ENCODE peak calls at places on chromosomes 12 and 14, in seven cellular contexts. One of them, this sample, is unnamed.

GRCh38 chr12:10363922-10364838 is 25.7 kb downstream of the KLRK1 start:
- DNase-seq in pancreas: no peak
- DNase-seq in adrenal gland: peak; percentile 49
- DNase-seq in tibial artery: peak; percentile 42
- DNase-seq in Peyer's patch: peak; percentile 68
- DNase-seq in MM.1S: peak; percentile 51
- DNase-seq in thyroid gland: peak; percentile 51
- DNase-seq in this sample: peak; percentile 38

GRCh38 chr14:30985796-30986195 is 39.7 kb upstream of the AP4S1 start:
- DNase-seq in pancreas: no peak
- DNase-seq in adrenal gland: no peak
- DNase-seq in tibial artery: no peak
- DNase-seq in Peyer's patch: no peak
- DNase-seq in MM.1S: no peak
- DNase-seq in thyroid gland: no peak
- DNase-seq in this sample: no peak

GRCh38 chr14:104331871-104332605 is 193.7 kb downstream of the KIF26A start:
- DNase-seq in pancreas: no peak
- DNase-seq in adrenal gland: no peak
- DNase-seq in tibial artery: no peak
- DNase-seq in Peyer's patch: peak; percentile 34
- DNase-seq in MM.1S: no peak
- DNase-seq in thyroid gland: no peak
- DNase-seq in this sample: no peak

GRCh38 chr12:106226884-106227640 is 20.8 kb downstream of the CKAP4 start:
- DNase-seq in pancreas: no peak
- DNase-seq in adrenal gland: no peak
- DNase-seq in tibial artery: no peak
- DNase-seq in Peyer's patch: no peak
- DNase-seq in MM.1S: peak; percentile 70
- DNase-seq in thyroid gland: no peak
- DNase-seq in this sample: peak; percentile 28

GRCh38 chr14:94574336-94574735 is 6.9 kb upstream of the SERPINA5 start:
- DNase-seq in pancreas: peak; percentile 4
- DNase-seq in adrenal gland: no peak
- DNase-seq in tibial artery: no peak
- DNase-seq in Peyer's patch: no peak
- DNase-seq in MM.1S: no peak
- DNase-seq in thyroid gland: no peak
- DNase-seq in this sample: no peak

GRCh38 chr14:88948199-88948598 is 123.7 kb downstream of the TTC8 start:
- DNase-seq in pancreas: no peak
- DNase-seq in adrenal gland: no peak
- DNase-seq in tibial artery: no peak
- DNase-seq in Peyer's patch: no peak
- DNase-seq in MM.1S: no peak
- DNase-seq in thyroid gland: no peak
- DNase-seq in this sample: no peak

GRCh38 chr12:27179399-27180214 is 64.5 kb upstream of the STK38L start:
- DNase-seq in pancreas: peak; percentile 11
- DNase-seq in adrenal gland: no peak
- DNase-seq in tibial artery: no peak
- DNase-seq in Peyer's patch: no peak
- DNase-seq in MM.1S: peak; percentile 97
- DNase-seq in thyroid gland: no peak
- DNase-seq in this sample: no peak

GRCh38 chr12:26555139-26555538 is 277.9 kb downstream of the ITPR2 start:
- DNase-seq in pancreas: no peak
- DNase-seq in adrenal gland: no peak
- DNase-seq in tibial artery: no peak
- DNase-seq in Peyer's patch: no peak
- DNase-seq in MM.1S: no peak
- DNase-seq in thyroid gland: no peak
- DNase-seq in this sample: no peak

GRCh38 chr14:93332032-93332852 is 594 bp downstream of the BTBD7 start:
- DNase-seq in pancreas: peak; percentile 60
- DNase-seq in adrenal gland: peak; percentile 41
- DNase-seq in tibial artery: peak; percentile 33
- DNase-seq in Peyer's patch: peak; percentile 74
- DNase-seq in MM.1S: peak; percentile 46
- DNase-seq in thyroid gland: peak; percentile 77
- DNase-seq in this sample: peak; percentile 17

GRCh38 chr14:102187044-102187443 is 47.3 kb downstream of the WDR20 start:
- DNase-seq in pancreas: no peak
- DNase-seq in adrenal gland: peak; percentile 73
- DNase-seq in tibial artery: no peak
- DNase-seq in Peyer's patch: no peak
- DNase-seq in MM.1S: no peak
- DNase-seq in thyroid gland: peak; percentile 36
- DNase-seq in this sample: no peak

GRCh38 chr14:100851586-100851916 is 25.6 kb downstream of the MEG3 start:
- DNase-seq in pancreas: no peak
- DNase-seq in adrenal gland: no peak
- DNase-seq in tibial artery: no peak
- DNase-seq in Peyer's patch: no peak
- DNase-seq in MM.1S: no peak
- DNase-seq in thyroid gland: no peak
- DNase-seq in this sample: no peak

GRCh38 chr14:64645220-64645891 is 58.9 kb upstream of the PLEKHG3 start:
- DNase-seq in pancreas: no peak
- DNase-seq in adrenal gland: no peak
- DNase-seq in tibial artery: no peak
- DNase-seq in Peyer's patch: no peak
- DNase-seq in MM.1S: no peak
- DNase-seq in thyroid gland: no peak
- DNase-seq in this sample: no peak

GRCh38 chr12:102356690-102357089 is 123.7 kb downstream of the IGF1 start:
- DNase-seq in pancreas: no peak
- DNase-seq in adrenal gland: no peak
- DNase-seq in tibial artery: no peak
- DNase-seq in Peyer's patch: no peak
- DNase-seq in MM.1S: no peak
- DNase-seq in thyroid gland: peak; percentile 59
- DNase-seq in this sample: no peak

GRCh38 chr12:57518920-57519757 is 1.2 kb downstream of the DDIT3 start:
- DNase-seq in pancreas: peak; percentile 52
- DNase-seq in adrenal gland: peak; percentile 68
- DNase-seq in tibial artery: peak; percentile 55
- DNase-seq in Peyer's patch: peak; percentile 56
- DNase-seq in MM.1S: peak; percentile 9
- DNase-seq in thyroid gland: peak; percentile 18
- DNase-seq in this sample: no peak

GRCh38 chr14:60313093-60313492 is 64.1 kb downstream of the PPM1A start:
- DNase-seq in pancreas: no peak
- DNase-seq in adrenal gland: no peak
- DNase-seq in tibial artery: no peak
- DNase-seq in Peyer's patch: no peak
- DNase-seq in MM.1S: no peak
- DNase-seq in thyroid gland: no peak
- DNase-seq in this sample: no peak

GRCh38 chr14:60317609-60318008 is 68.6 kb downstream of the PPM1A start:
- DNase-seq in pancreas: no peak
- DNase-seq in adrenal gland: no peak
- DNase-seq in tibial artery: no peak
- DNase-seq in Peyer's patch: no peak
- DNase-seq in MM.1S: no peak
- DNase-seq in thyroid gland: no peak
- DNase-seq in this sample: no peak

GRCh38 chr14:60311417-60311816 is 62.4 kb downstream of the PPM1A start:
- DNase-seq in pancreas: no peak
- DNase-seq in adrenal gland: no peak
- DNase-seq in tibial artery: no peak
- DNase-seq in Peyer's patch: no peak
- DNase-seq in MM.1S: no peak
- DNase-seq in thyroid gland: no peak
- DNase-seq in this sample: no peak

GRCh38 chr14:60315181-60315580 is 66.2 kb downstream of the PPM1A start:
- DNase-seq in pancreas: no peak
- DNase-seq in adrenal gland: no peak
- DNase-seq in tibial artery: no peak
- DNase-seq in Peyer's patch: no peak
- DNase-seq in MM.1S: no peak
- DNase-seq in thyroid gland: no peak
- DNase-seq in this sample: no peak

GRCh38 chr14:60315591-60315990 is 66.6 kb downstream of the PPM1A start:
- DNase-seq in pancreas: no peak
- DNase-seq in adrenal gland: no peak
- DNase-seq in tibial artery: no peak
- DNase-seq in Peyer's patch: no peak
- DNase-seq in MM.1S: no peak
- DNase-seq in thyroid gland: no peak
- DNase-seq in this sample: no peak
- H3K36me3 ChIP-seq in pancreas: no peaks in the 10 kb centered on the region
- H3K36me3 ChIP-seq in adrenal gland: no peaks in the 10 kb centered on the region
- H3K36me3 ChIP-seq in tibial artery: no peaks in the 10 kb centered on the region
- H3K36me3 ChIP-seq in Peyer's patch: no peaks in the 10 kb centered on the region
- H3K36me3 ChIP-seq in MM.1S: no peaks in the 10 kb centered on the region
- H3K36me3 ChIP-seq in thyroid gland: no peaks in the 10 kb centered on the region
- H3K36me3 ChIP-seq in this sample: no peaks in the 10 kb centered on the region

GRCh38 chr12:95551913-95552516 is 739 bp upstream of the USP44 start:
- DNase-seq in pancreas: no peak
- DNase-seq in adrenal gland: no peak
- DNase-seq in tibial artery: no peak
- DNase-seq in Peyer's patch: no peak
- DNase-seq in MM.1S: no peak
- DNase-seq in thyroid gland: no peak
- DNase-seq in this sample: no peak
- H3K4me3 ChIP-seq in pancreas: no peak overlapping the region
- H3K4me3 ChIP-seq in adrenal gland: no peak overlapping the region
- H3K4me3 ChIP-seq in tibial artery: no peak overlapping the region
- H3K4me3 ChIP-seq in Peyer's patch: no peak overlapping the region
- H3K4me3 ChIP-seq in MM.1S: no peak overlapping the region
- H3K4me3 ChIP-seq in thyroid gland: no peak overlapping the region
- H3K4me3 ChIP-seq in this sample: peak overlapping the region; percentile 28

GRCh38 chr12:51910168-51910567 is 2.9 kb downstream of the ACVRL1 start:
- DNase-seq in pancreas: no peak
- DNase-seq in adrenal gland: no peak
- DNase-seq in tibial artery: no peak
- DNase-seq in Peyer's patch: peak; percentile 32
- DNase-seq in MM.1S: no peak
- DNase-seq in thyroid gland: no peak
- DNase-seq in this sample: no peak
- H3K27ac ChIP-seq in pancreas: no peak overlapping the region
- H3K27ac ChIP-seq in adrenal gland: peak overlapping the region; percentile 42
- H3K27ac ChIP-seq in tibial artery: no peak overlapping the region
- H3K27ac ChIP-seq in Peyer's patch: peak overlapping the region; percentile 19
- H3K27ac ChIP-seq in MM.1S: no peak overlapping the region
- H3K27ac ChIP-seq in thyroid gland: no peak overlapping the region
- H3K27ac ChIP-seq in this sample: no peak overlapping the region

DNA sequence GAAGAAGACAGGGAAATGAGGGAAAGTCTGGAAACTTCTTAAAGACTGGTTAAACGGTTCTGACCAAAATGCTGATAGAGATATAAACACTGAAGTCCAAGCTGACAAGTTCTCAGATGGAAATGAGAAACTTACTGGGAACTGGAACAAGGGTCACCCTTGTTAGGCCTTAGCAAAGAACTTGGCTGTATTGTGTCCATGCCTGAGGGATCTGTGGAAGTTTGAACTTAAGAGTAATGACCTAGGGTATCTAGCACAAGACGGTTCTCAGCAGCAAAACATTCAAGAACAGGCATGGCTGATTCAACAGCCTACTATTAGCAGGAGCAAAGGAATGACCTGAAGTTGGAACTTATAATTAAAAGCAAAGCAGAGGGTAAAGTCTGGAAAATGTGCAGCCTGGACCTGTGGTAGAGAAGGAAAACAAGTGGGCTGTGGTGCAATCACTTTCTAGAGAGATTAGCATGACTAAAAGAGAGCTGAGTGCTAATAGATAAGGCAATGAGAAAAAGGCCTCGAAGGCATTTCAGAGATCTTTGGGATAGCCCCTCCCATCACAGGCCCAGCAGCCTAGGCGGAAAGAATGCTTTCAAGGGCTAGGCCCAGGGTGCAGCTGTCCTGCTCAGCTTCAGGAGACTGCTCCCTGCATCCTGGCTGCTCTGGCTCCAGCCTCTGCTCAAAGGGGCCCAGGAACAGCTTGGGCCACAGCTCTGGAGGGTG is 60.3 kb downstream of the ATP2B1 start:
- DNase-seq in pancreas: no peak
- DNase-seq in adrenal gland: no peak
- DNase-seq in tibial artery: no peak
- DNase-seq in Peyer's patch: no peak
- DNase-seq in MM.1S: no peak
- DNase-seq in thyroid gland: no peak
- DNase-seq in this sample: no peak
- H3K36me3 ChIP-seq in pancreas: no peaks in the 10 kb centered on the region
- H3K36me3 ChIP-seq in adrenal gland: no peaks in the 10 kb centered on the region
- H3K36me3 ChIP-seq in tibial artery: peaks cover 9% of the 10 kb centered on the region
- H3K36me3 ChIP-seq in Peyer's patch: peaks cover 3% of the 10 kb centered on the region
- H3K36me3 ChIP-seq in MM.1S: no peaks in the 10 kb centered on the region
- H3K36me3 ChIP-seq in thyroid gland: no peaks in the 10 kb centered on the region
- H3K36me3 ChIP-seq in this sample: no peaks in the 10 kb centered on the region

This sample was measured in naive thymus-derived CD4-positive, alpha-beta T cell.